ENCODE peak calls at places on chromosomes 11 and 22, in ten cellular contexts. One of them, this sample, is unnamed.

GRCh38 chr22:25448435-25449051 is 115.9 kb upstream of the GRK3 start:
- DNase-seq in stimulated activated naive CD8-positive, alpha-beta T cell treated with anti-CD3 and anti-CD28 coated beads, Interleukin-15, Interleukin-2, amounts not matched to agents 100 U/mL and 50 U/mL, for 24 hours: peak; percentile 41
- DNase-seq in HCEC 1CT: peak; percentile 15
- DNase-seq in AG09309: no peak
- DNase-seq in chondrocyte: no peak
- DNase-seq in GM12891: no peak
- DNase-seq in GM20000: peak; percentile 38
- DNase-seq in cardiac muscle cell: peak; percentile 24
- DNase-seq in fibroblast of mammary gland: peak; percentile 21
- DNase-seq in stimulated activated CD4-positive, alpha-beta T cell treated with anti-CD3 and anti-CD28 coated beads, Interleukin-15, amount 100 ng/mL, for 1 hour: no peak
- DNase-seq in this sample: no peak

GRCh38 chr11:71490731-71491390 is 36.2 kb upstream of the KRTAP5-7 start:
- DNase-seq in fibroblast of mammary gland: no peak
- DNase-seq in AG09309: no peak
- DNase-seq in cardiac muscle cell: no peak
- DNase-seq in chondrocyte: peak; percentile 83
- DNase-seq in GM20000: no peak
- DNase-seq in stimulated activated CD4-positive, alpha-beta T cell treated with anti-CD3 and anti-CD28 coated beads, Interleukin-15, amount 100 ng/mL, for 1 hour: no peak
- DNase-seq in GM12891: no peak
- DNase-seq in stimulated activated naive CD8-positive, alpha-beta T cell treated with anti-CD3 and anti-CD28 coated beads, Interleukin-15, Interleukin-2, amounts not matched to agents 100 U/mL and 50 U/mL, for 24 hours: no peak
- DNase-seq in HCEC 1CT: no peak
- DNase-seq in this sample: no peak

GRCh38 chr11:43222215-43222614 is 89.6 kb upstream of the API5 start:
- DNase-seq in fibroblast of mammary gland: no peak
- DNase-seq in chondrocyte: no peak
- DNase-seq in stimulated activated CD4-positive, alpha-beta T cell treated with anti-CD3 and anti-CD28 coated beads, Interleukin-15, amount 100 ng/mL, for 1 hour: no peak
- DNase-seq in cardiac muscle cell: no peak
- DNase-seq in stimulated activated naive CD8-positive, alpha-beta T cell treated with anti-CD3 and anti-CD28 coated beads, Interleukin-15, Interleukin-2, amounts not matched to agents 100 U/mL and 50 U/mL, for 24 hours: no peak
- DNase-seq in AG09309: no peak
- DNase-seq in GM20000: no peak
- DNase-seq in GM12891: no peak
- DNase-seq in HCEC 1CT: no peak
- DNase-seq in this sample: no peak

GRCh38 chr11:125995313-125995712 is 49.5 kb downstream of the VSIG10L2 start:
- DNase-seq in AG09309: no peak
- DNase-seq in GM20000: peak; percentile 46
- DNase-seq in HCEC 1CT: no peak
- DNase-seq in stimulated activated naive CD8-positive, alpha-beta T cell treated with anti-CD3 and anti-CD28 coated beads, Interleukin-15, Interleukin-2, amounts not matched to agents 100 U/mL and 50 U/mL, for 24 hours: peak; percentile 48
- DNase-seq in GM12891: no peak
- DNase-seq in fibroblast of mammary gland: peak; percentile 17
- DNase-seq in stimulated activated CD4-positive, alpha-beta T cell treated with anti-CD3 and anti-CD28 coated beads, Interleukin-15, amount 100 ng/mL, for 1 hour: no peak
- DNase-seq in cardiac muscle cell: no peak
- DNase-seq in chondrocyte: no peak
- DNase-seq in this sample: no peak

GRCh38 chr11:13972958-13973357 is 10.4 kb downstream of the SPON1 start:
- DNase-seq in chondrocyte: no peak
- DNase-seq in fibroblast of mammary gland: no peak
- DNase-seq in AG09309: no peak
- DNase-seq in GM20000: no peak
- DNase-seq in HCEC 1CT: no peak
- DNase-seq in GM12891: no peak
- DNase-seq in cardiac muscle cell: no peak
- DNase-seq in stimulated activated CD4-positive, alpha-beta T cell treated with anti-CD3 and anti-CD28 coated beads, Interleukin-15, amount 100 ng/mL, for 1 hour: no peak
- DNase-seq in stimulated activated naive CD8-positive, alpha-beta T cell treated with anti-CD3 and anti-CD28 coated beads, Interleukin-15, Interleukin-2, amounts not matched to agents 100 U/mL and 50 U/mL, for 24 hours: no peak
- DNase-seq in this sample: no peak

GRCh38 chr11:29124436-29124835 is 892.4 kb downstream of the KCNA4 start:
- DNase-seq in GM20000: no peak
- DNase-seq in cardiac muscle cell: no peak
- DNase-seq in GM12891: no peak
- DNase-seq in stimulated activated CD4-positive, alpha-beta T cell treated with anti-CD3 and anti-CD28 coated beads, Interleukin-15, amount 100 ng/mL, for 1 hour: no peak
- DNase-seq in AG09309: no peak
- DNase-seq in fibroblast of mammary gland: no peak
- DNase-seq in HCEC 1CT: no peak
- DNase-seq in chondrocyte: no peak
- DNase-seq in stimulated activated naive CD8-positive, alpha-beta T cell treated with anti-CD3 and anti-CD28 coated beads, Interleukin-15, Interleukin-2, amounts not matched to agents 100 U/mL and 50 U/mL, for 24 hours: no peak
- DNase-seq in this sample: no peak

GRCh38 chr22:46071451-46072029 is 78.8 kb upstream of the PPARA start:
- DNase-seq in chondrocyte: peak; percentile 96
- DNase-seq in AG09309: peak; percentile 84
- DNase-seq in fibroblast of mammary gland: peak; percentile 94
- DNase-seq in stimulated activated naive CD8-positive, alpha-beta T cell treated with anti-CD3 and anti-CD28 coated beads, Interleukin-15, Interleukin-2, amounts not matched to agents 100 U/mL and 50 U/mL, for 24 hours: peak; percentile 68
- DNase-seq in GM12891: no peak
- DNase-seq in stimulated activated CD4-positive, alpha-beta T cell treated with anti-CD3 and anti-CD28 coated beads, Interleukin-15, amount 100 ng/mL, for 1 hour: peak; percentile 32
- DNase-seq in cardiac muscle cell: peak; percentile 97
- DNase-seq in GM20000: no peak
- DNase-seq in HCEC 1CT: peak; percentile 96
- DNase-seq in this sample: peak; percentile 92

GRCh38 chr11:31809857-31810778 is 1.0 kb downstream of the PAX6 start:
- DNase-seq in fibroblast of mammary gland: peak; percentile 26
- DNase-seq in HCEC 1CT: no peak
- DNase-seq in chondrocyte: no peak
- DNase-seq in cardiac muscle cell: peak; percentile 48
- DNase-seq in stimulated activated naive CD8-positive, alpha-beta T cell treated with anti-CD3 and anti-CD28 coated beads, Interleukin-15, Interleukin-2, amounts not matched to agents 100 U/mL and 50 U/mL, for 24 hours: no peak
- DNase-seq in stimulated activated CD4-positive, alpha-beta T cell treated with anti-CD3 and anti-CD28 coated beads, Interleukin-15, amount 100 ng/mL, for 1 hour: no peak
- DNase-seq in GM12891: no peak
- DNase-seq in GM20000: peak; percentile 60
- DNase-seq in AG09309: no peak
- DNase-seq in this sample: peak; percentile 76

GRCh38 chr11:22800482-22800881 is 29.1 kb downstream of the SVIP start:
- DNase-seq in GM12891: no peak
- DNase-seq in cardiac muscle cell: no peak
- DNase-seq in stimulated activated CD4-positive, alpha-beta T cell treated with anti-CD3 and anti-CD28 coated beads, Interleukin-15, amount 100 ng/mL, for 1 hour: no peak
- DNase-seq in GM20000: no peak
- DNase-seq in AG09309: no peak
- DNase-seq in chondrocyte: no peak
- DNase-seq in stimulated activated naive CD8-positive, alpha-beta T cell treated with anti-CD3 and anti-CD28 coated beads, Interleukin-15, Interleukin-2, amounts not matched to agents 100 U/mL and 50 U/mL, for 24 hours: no peak
- DNase-seq in fibroblast of mammary gland: no peak
- DNase-seq in HCEC 1CT: no peak
- DNase-seq in this sample: no peak

GRCh38 chr22:39997939-39998726 is 3.4 kb downstream of the FAM83F start:
- DNase-seq in GM12891: no peak
- DNase-seq in HCEC 1CT: no peak
- DNase-seq in stimulated activated CD4-positive, alpha-beta T cell treated with anti-CD3 and anti-CD28 coated beads, Interleukin-15, amount 100 ng/mL, for 1 hour: no peak
- DNase-seq in chondrocyte: no peak
- DNase-seq in AG09309: no peak
- DNase-seq in fibroblast of mammary gland: no peak
- DNase-seq in GM20000: no peak
- DNase-seq in cardiac muscle cell: peak; percentile 48
- DNase-seq in stimulated activated naive CD8-positive, alpha-beta T cell treated with anti-CD3 and anti-CD28 coated beads, Interleukin-15, Interleukin-2, amounts not matched to agents 100 U/mL and 50 U/mL, for 24 hours: no peak
- DNase-seq in this sample: no peak

GRCh38 chr22:45537734-45538181 is 35.1 kb downstream of the FBLN1 start:
- DNase-seq in stimulated activated naive CD8-positive, alpha-beta T cell treated with anti-CD3 and anti-CD28 coated beads, Interleukin-15, Interleukin-2, amounts not matched to agents 100 U/mL and 50 U/mL, for 24 hours: no peak
- DNase-seq in AG09309: peak; percentile 71
- DNase-seq in HCEC 1CT: peak; percentile 58
- DNase-seq in cardiac muscle cell: peak; percentile 90
- DNase-seq in stimulated activated CD4-positive, alpha-beta T cell treated with anti-CD3 and anti-CD28 coated beads, Interleukin-15, amount 100 ng/mL, for 1 hour: no peak
- DNase-seq in GM20000: no peak
- DNase-seq in chondrocyte: no peak
- DNase-seq in fibroblast of mammary gland: peak; percentile 84
- DNase-seq in GM12891: no peak
- DNase-seq in this sample: no peak

GRCh38 chr11:68329496-68329895 is 17.1 kb downstream of the LRP5 start:
- DNase-seq in HCEC 1CT: no peak
- DNase-seq in AG09309: no peak
- DNase-seq in GM12891: no peak
- DNase-seq in stimulated activated naive CD8-positive, alpha-beta T cell treated with anti-CD3 and anti-CD28 coated beads, Interleukin-15, Interleukin-2, amounts not matched to agents 100 U/mL and 50 U/mL, for 24 hours: no peak
- DNase-seq in chondrocyte: no peak
- DNase-seq in cardiac muscle cell: no peak
- DNase-seq in stimulated activated CD4-positive, alpha-beta T cell treated with anti-CD3 and anti-CD28 coated beads, Interleukin-15, amount 100 ng/mL, for 1 hour: no peak
- DNase-seq in fibroblast of mammary gland: no peak
- DNase-seq in GM20000: no peak
- DNase-seq in this sample: no peak

GRCh38 chr11:22192289-22192641 is 620 bp upstream of the ANO5 start:
- DNase-seq in AG09309: no peak
- DNase-seq in GM12891: no peak
- DNase-seq in stimulated activated naive CD8-positive, alpha-beta T cell treated with anti-CD3 and anti-CD28 coated beads, Interleukin-15, Interleukin-2, amounts not matched to agents 100 U/mL and 50 U/mL, for 24 hours: no peak
- DNase-seq in fibroblast of mammary gland: no peak
- DNase-seq in chondrocyte: no peak
- DNase-seq in HCEC 1CT: no peak
- DNase-seq in stimulated activated CD4-positive, alpha-beta T cell treated with anti-CD3 and anti-CD28 coated beads, Interleukin-15, amount 100 ng/mL, for 1 hour: no peak
- DNase-seq in cardiac muscle cell: no peak
- DNase-seq in GM20000: no peak
- DNase-seq in this sample: no peak

GRCh38 chr11:40306938-40307548 is 1152.4 kb downstream of the LRRC4C start:
- DNase-seq in cardiac muscle cell: peak; percentile 68
- DNase-seq in AG09309: no peak
- DNase-seq in fibroblast of mammary gland: peak; percentile 65
- DNase-seq in GM12891: peak; percentile 31
- DNase-seq in GM20000: peak; percentile 45
- DNase-seq in chondrocyte: no peak
- DNase-seq in HCEC 1CT: peak; percentile 29
- DNase-seq in stimulated activated CD4-positive, alpha-beta T cell treated with anti-CD3 and anti-CD28 coated beads, Interleukin-15, amount 100 ng/mL, for 1 hour: no peak
- DNase-seq in stimulated activated naive CD8-positive, alpha-beta T cell treated with anti-CD3 and anti-CD28 coated beads, Interleukin-15, Interleukin-2, amounts not matched to agents 100 U/mL and 50 U/mL, for 24 hours: no peak
- DNase-seq in this sample: no peak

GRCh38 chr11:19460718-19461405 is 220.1 kb upstream of the E2F8 start:
- DNase-seq in stimulated activated CD4-positive, alpha-beta T cell treated with anti-CD3 and anti-CD28 coated beads, Interleukin-15, amount 100 ng/mL, for 1 hour: no peak
- DNase-seq in GM20000: no peak
- DNase-seq in chondrocyte: no peak
- DNase-seq in fibroblast of mammary gland: peak; percentile 84
- DNase-seq in cardiac muscle cell: peak; percentile 48
- DNase-seq in stimulated activated naive CD8-positive, alpha-beta T cell treated with anti-CD3 and anti-CD28 coated beads, Interleukin-15, Interleukin-2, amounts not matched to agents 100 U/mL and 50 U/mL, for 24 hours: no peak
- DNase-seq in GM12891: no peak
- DNase-seq in AG09309: no peak
- DNase-seq in HCEC 1CT: no peak
- DNase-seq in this sample: no peak